ENCODE peak calls at places on chromosome 21, in six cellular contexts. M is A549, R is ascending aorta, J is H9, Y is lower lobe of right lung, F is fibroblast of lung. N is an unnamed sample.

GRCh38 chr21:33360871-33361602 is 36.3 kb downstream of the IFNAR1 start:
- DNase-seq in M (peak; percentile 70), R (peak; percentile 16), J (peak; percentile 91), Y (peak; percentile 81), F (peak; percentile 85), N (peak; percentile 72)

GRCh38 chr21:17925000-17925610 is 105.9 kb upstream of the C21orf91 start:
- DNase-seq in M (peak; percentile 1), R (no peak), J (peak; percentile 61), Y (no peak), F (peak; percentile 46), N (no peak)

GRCh38 chr21:27802816-27803475 is 836.1 kb upstream of the ADAMTS5 start:
- DNase-seq in M (no peak), R (no peak), J (peak; percentile 57), Y (no peak), F (no peak), N (no peak)

GRCh38 chr21:21688877-21689276 is 690.7 kb downstream of the NCAM2 start:
- DNase-seq in M (no peak), R (no peak), J (peak; percentile 58), Y (no peak), F (peak; percentile 32), N (no peak)

GRCh38 chr21:28877318-28877884 is 115.3 kb downstream of the LTN1 start:
- DNase-seq in M (no peak), R (no peak), J (no peak), Y (no peak), F (no peak), N (no peak)

GRCh38 chr21:34129039-34129891 is 55.9 kb downstream of the MRPS6 start:
- DNase-seq in M (no peak), R (no peak), J (peak; percentile 58), Y (no peak), F (peak; percentile 89), N (peak; percentile 58)

GRCh38 chr21:14617040-14617393 is 70.9 kb upstream of the SAMSN1 start:
- DNase-seq in M (no peak), R (no peak), J (peak; percentile 34), Y (no peak), F (no peak), N (no peak)

GRCh38 chr21:46459024-46459355 is 299 bp downstream of the DIP2A start:
- DNase-seq in M (no peak), R (no peak), J (no peak), Y (no peak), F (no peak), N (no peak)

GRCh38 chr21:26307640-26308039 is 137.1 kb upstream of the APP start:
- DNase-seq in M (no peak), R (no peak), J (no peak), Y (no peak), F (no peak), N (no peak)

GRCh38 chr21:25734654-25735220 is at the start of the genes ATP5PF and GABPA:
- DNase-seq in M (peak; percentile 53), R (peak; percentile 92), J (peak; percentile 98), Y (peak; percentile 98), F (peak; percentile 99), N (peak; percentile 96)

GRCh38 chr21:15722591-15723324 is 7.0 kb upstream of the USP25 start:
- DNase-seq in M (no peak), R (no peak), J (peak; percentile 48), Y (no peak), F (no peak), N (no peak)
- TF ChIP-seq CTCF in M (no peak), R (no peak), J (no peak), Y (no peak), F (no peak), N (no peak)

DNA sequence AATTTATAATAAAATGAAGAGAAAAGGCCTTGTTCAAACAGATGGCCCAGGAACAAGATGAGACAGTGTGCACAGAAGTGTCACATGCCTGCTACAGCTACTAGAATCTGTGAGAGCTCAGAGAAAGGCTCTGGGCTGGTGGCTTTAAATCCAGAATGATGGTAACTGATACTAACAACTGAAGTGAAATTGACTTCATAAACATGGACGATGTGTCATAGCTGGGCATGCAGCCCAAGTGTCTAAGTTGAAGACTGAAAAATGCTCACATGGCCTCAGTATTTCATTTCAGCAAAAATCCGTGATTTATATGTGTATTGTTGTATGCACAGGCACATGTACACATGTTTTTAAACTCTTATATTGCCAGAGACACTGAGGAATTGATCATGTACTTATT is 208.3 kb upstream of the RUNX1 start:
- DNase-seq in M (peak; percentile 13), R (no peak), J (no peak), Y (peak; percentile 48), F (peak; percentile 95), N (peak; percentile 42)
- H3K27ac ChIP-seq in M (peak overlapping the region; percentile 84), R (peak overlapping the region; percentile 52), J (no peak overlapping the region), Y (no peak overlapping the region), F (peak overlapping the region; percentile 81), N (peak overlapping the region; percentile 69)

DNA sequence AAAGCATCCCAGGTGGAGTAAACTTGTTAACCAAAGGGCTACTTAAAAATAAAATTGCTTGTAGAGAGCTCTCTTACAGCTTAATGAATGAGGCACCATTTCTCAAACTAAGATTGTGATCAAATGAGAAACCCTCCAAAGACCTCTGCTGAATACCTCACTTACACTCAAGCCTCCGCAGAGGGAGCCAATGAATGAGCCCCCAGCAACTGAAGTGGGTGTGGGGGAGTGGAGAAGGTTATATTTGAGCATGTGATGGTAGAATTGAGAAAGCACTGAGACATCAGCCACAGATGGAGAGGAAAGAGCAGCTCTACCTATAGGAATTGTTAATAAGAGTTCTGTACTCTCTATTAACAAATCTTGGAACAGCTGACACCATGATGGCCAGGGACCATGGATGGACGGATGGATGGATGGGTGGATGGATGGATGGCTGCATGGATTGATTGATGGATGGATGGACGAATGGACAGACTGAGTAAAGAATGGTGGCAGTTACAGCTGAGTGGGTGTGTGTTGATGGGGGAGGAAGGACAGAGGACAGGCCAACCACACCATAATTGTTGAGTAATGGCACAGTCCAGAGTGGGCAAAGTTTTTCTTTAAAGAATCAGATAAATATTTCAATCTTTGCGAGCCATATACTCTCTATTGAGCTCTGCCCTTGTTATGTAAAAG is 20.3 kb upstream of the TIAM1 start:
- DNase-seq in M (no peak), R (no peak), J (no peak), Y (no peak), F (no peak), N (no peak)
- H3K4me1 ChIP-seq in M (no peaks in the 10 kb centered on the region), R (no peaks in the 10 kb centered on the region), J (no peaks in the 10 kb centered on the region), Y (no peaks in the 10 kb centered on the region), F (no peaks in the 10 kb centered on the region), N (no peaks in the 10 kb centered on the region)

DNA sequence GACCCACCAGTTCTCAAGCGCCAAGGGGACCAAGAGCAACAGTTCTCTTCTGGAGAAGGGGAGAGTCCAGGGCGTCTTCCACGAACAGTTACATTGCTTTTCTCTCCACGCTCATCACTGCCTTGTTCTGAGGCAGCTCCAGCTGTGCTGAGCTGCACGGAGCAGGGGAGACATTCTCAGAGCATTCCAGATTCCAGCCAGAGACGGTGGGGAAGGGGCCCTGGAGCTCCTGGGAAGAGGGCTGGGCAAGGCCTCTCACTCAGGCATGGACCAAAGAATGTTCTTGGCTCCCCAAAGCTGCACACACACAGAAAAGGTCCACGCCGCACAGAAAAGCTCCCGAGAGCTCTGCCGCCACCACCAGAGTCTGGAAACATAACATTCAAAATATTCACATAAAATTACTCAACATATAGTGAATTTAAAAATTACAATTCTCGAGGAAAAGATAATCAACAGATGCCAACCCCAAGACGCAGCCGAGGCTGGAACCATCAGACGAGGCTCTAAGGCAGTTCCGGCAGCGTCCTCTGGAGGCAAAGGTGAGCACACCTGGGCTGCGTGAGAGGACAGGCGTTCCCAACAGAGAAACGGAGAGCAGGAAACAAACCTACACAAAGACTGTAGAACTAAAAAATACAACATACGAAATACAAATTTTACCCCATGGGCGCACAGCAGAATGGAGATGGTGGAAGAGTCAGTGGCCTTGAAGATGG is 40.5 kb downstream of the UBE2G2 start:
- DNase-seq in M (peak; percentile 25), R (no peak), J (peak; percentile 69), Y (no peak), F (no peak), N (no peak)
- TF ChIP-seq CTCF in M (no peak), R (no peak), J (peak; percentile 84), Y (peak; percentile 30), F (no peak), N (no peak)

N was measured in left ventricle myocardium inferior.